ENCODE peak calls at places on chromosomes 6 and 20, in nine cellular contexts. Z is aorta, K is H9, J is DND-41, T is astrocyte, B is breast epithelium, G is BE2C, S is small intestine, Y is foreskin keratinocyte. R is an unnamed sample.

GRCh38 chr6:30915591-30915946 is 1.5 kb downstream of the VARS2 start:
- DNase-seq in Y (peak; percentile 48), K (peak; percentile 44), S (peak; percentile 81), T (peak; percentile 40), G (peak; percentile 45), J (no peak), B (no peak), Z (no peak), R (peak; percentile 98)

GRCh38 chr6:27541212-27541931 is 68.5 kb upstream of the ZNF184 start:
- DNase-seq in G (peak; percentile 66), Z (no peak), J (no peak), B (no peak), Y (peak; percentile 66), K (peak; percentile 60), T (no peak), S (no peak), R (no peak)

GRCh38 chr6:139204978-139205377 is 70.1 kb downstream of the HECA start:
- DNase-seq in G (no peak), S (no peak), T (no peak), J (no peak), B (no peak), K (no peak), Z (no peak), Y (no peak), R (no peak)

GRCh38 chr6:90294989-90295853 is 1.4 kb downstream of the BACH2 start:
- DNase-seq in T (no peak), G (peak; percentile 13), J (no peak), Z (peak; percentile 85), K (no peak), S (no peak), B (no peak), Y (peak; percentile 67), R (peak; percentile 85)

GRCh38 chr6:35073766-35074471 is 67.2 kb downstream of the TCP11 start:
- DNase-seq in K (no peak), B (no peak), J (no peak), G (no peak), S (no peak), Z (peak; percentile 57), T (no peak), Y (no peak), R (peak; percentile 58)

GRCh38 chr20:16661738-16662137 is 68.1 kb upstream of the SNRPB2 start:
- DNase-seq in Y (no peak), S (no peak), Z (no peak), K (no peak), J (no peak), B (no peak), G (no peak), T (peak; percentile 2), R (no peak)

GRCh38 chr6:35562060-35562459 is 49.4 kb upstream of the TULP1 start:
- DNase-seq in J (no peak), T (peak; percentile 31), S (no peak), K (no peak), Z (no peak), B (no peak), Y (no peak), G (peak; percentile 53), R (no peak)

GRCh38 chr20:15475483-15475882 is 1097.8 kb downstream of the KIF16B start:
- DNase-seq in J (no peak), B (no peak), G (peak; percentile 55), T (no peak), K (no peak), Z (no peak), S (peak; percentile 35), Y (peak; percentile 50), R (no peak)

GRCh38 chr6:36135053-36135731 is 4.9 kb downstream of the MAPK13 start:
- DNase-seq in T (no peak), Y (no peak), G (no peak), Z (no peak), K (no peak), S (no peak), J (no peak), B (no peak), R (no peak)

GRCh38 chr6:80605165-80605989 is 498.9 kb downstream of the BCKDHB start:
- DNase-seq in Y (peak; percentile 68), T (peak; percentile 49), B (no peak), K (no peak), J (no peak), Z (no peak), S (peak; percentile 43), G (peak; percentile 13), R (no peak)

GRCh38 chr20:5171074-5171789 is 44.4 kb downstream of the CDS2 start:
- DNase-seq in G (peak; percentile 29), Z (peak; percentile 75), S (no peak), T (no peak), Y (no peak), J (no peak), K (peak; percentile 43), B (no peak), R (no peak)

GRCh38 chr20:63096681-63097335 is 90.0 kb upstream of the BHLHE23 start:
- DNase-seq in Z (peak; percentile 64), S (no peak), G (peak; percentile 5), J (no peak), K (peak; percentile 13), Y (no peak), T (no peak), B (peak; percentile 40), R (peak; percentile 71)

GRCh38 chr6:73031094-73031782 is 194.1 kb downstream of the KHDC1L start:
- DNase-seq in K (no peak), S (no peak), Z (no peak), B (no peak), G (no peak), Y (no peak), J (no peak), T (no peak), R (no peak)

GRCh38 chr6:1227935-1228753 is 83.8 kb upstream of the FOXQ1 start:
- DNase-seq in Y (no peak), K (no peak), B (no peak), Z (no peak), G (no peak), J (no peak), T (no peak), S (peak; percentile 9), R (peak; percentile 18)

GRCh38 chr6:37706749-37707148 is 9.1 kb upstream of the MDGA1 start:
- DNase-seq in Y (no peak), B (no peak), J (no peak), K (no peak), S (no peak), G (no peak), T (no peak), Z (no peak), R (no peak)

GRCh38 chr6:44270526-44271405 is 516 bp downstream of the TMEM151B start:
- DNase-seq in T (no peak), S (no peak), Z (no peak), Y (no peak), B (no peak), J (no peak), K (peak; percentile 73), G (peak; percentile 64), R (peak; percentile 91)
- H3K27me3 ChIP-seq in T (peaks cover 40% of the 10 kb centered on the region), S (peaks cover 27% of the 10 kb centered on the region), Z (no peaks in the 10 kb centered on the region), Y (peaks cover 75% of the 10 kb centered on the region), B (peaks cover 26% of the 10 kb centered on the region), J (no peaks in the 10 kb centered on the region), K (peaks cover 7% of the 10 kb centered on the region), G (no peaks in the 10 kb centered on the region), R (peaks cover 45% of the 10 kb centered on the region)

GRCh38 chr6:89139509-89140346 is 6.1 kb upstream of the PM20D2 start:
- DNase-seq in K (no peak), Y (peak; percentile 40), Z (no peak), G (peak; percentile 18), B (no peak), S (peak; percentile 33), J (no peak), T (no peak), R (no peak)
- H3K27me3 ChIP-seq in K (peaks cover 12% of the 10 kb centered on the region), Y (no peaks in the 10 kb centered on the region), Z (no peaks in the 10 kb centered on the region), G (no peaks in the 10 kb centered on the region), B (no peaks in the 10 kb centered on the region), S (no peaks in the 10 kb centered on the region), J (no peaks in the 10 kb centered on the region), T (peaks cover 2% of the 10 kb centered on the region), R (peaks cover 10% of the 10 kb centered on the region)

GRCh38 chr6:108175176-108175591 is 9.4 kb downstream of the NR2E1 start:
- DNase-seq in K (no peak), Z (no peak), S (no peak), J (no peak), B (no peak), Y (no peak), T (no peak), G (no peak), R (no peak)

GRCh38 chr6:108175592-108176279 is 9.9 kb downstream of the NR2E1 start:
- DNase-seq in G (peak; percentile 35), Y (no peak), B (no peak), J (no peak), T (no peak), S (peak; percentile 15), Z (no peak), K (peak; percentile 61), R (no peak)

GRCh38 chr6:108171918-108172516 is 6.2 kb downstream of the NR2E1 start:
- DNase-seq in Y (no peak), S (no peak), G (no peak), T (no peak), Z (no peak), B (no peak), J (no peak), K (no peak), R (peak; percentile 84)

GRCh38 chr6:108176281-108177089 is 10.7 kb downstream of the NR2E1 start:
- DNase-seq in T (no peak), B (no peak), J (no peak), G (no peak), K (no peak), S (no peak), Y (no peak), Z (no peak), R (no peak)

DNA sequence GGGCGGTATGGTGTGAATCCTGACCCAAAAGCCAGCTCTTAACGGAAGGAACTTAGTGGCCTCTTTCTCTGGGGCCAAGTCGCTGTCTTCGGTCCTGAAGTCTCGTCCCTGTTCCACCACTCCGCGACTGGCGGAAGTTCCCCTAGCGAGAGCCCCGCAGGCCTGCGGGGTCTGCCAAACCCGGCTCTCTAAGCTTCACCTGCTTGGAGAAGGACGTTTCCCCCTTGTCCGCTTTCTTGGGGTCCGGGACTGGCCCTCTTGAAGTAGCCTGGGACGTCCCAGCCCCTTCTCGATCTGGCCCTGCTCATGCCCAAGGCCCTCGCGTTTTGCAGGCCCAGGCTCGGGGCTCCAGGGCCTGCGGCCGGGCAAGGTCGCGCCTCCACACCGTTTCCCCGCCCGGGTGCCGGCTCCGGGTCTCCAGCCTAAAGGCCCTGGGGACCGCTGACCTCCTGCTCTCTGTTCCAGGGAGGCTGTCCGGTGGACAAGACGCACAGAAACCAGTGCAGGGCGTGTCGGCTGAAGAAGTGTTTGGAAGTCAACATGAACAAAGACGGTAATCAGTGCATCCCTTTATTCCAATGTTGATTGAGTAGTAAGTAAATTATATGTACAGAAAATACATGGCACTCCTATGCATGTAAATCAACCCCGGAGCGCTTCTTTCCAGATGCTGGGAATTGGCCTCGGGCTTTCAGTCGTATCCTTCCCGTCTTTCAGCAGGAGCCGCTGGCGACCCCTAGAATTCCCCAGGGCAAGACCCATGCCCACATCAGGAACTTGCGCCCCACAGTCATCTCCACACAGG is 8.8 kb downstream of the NR2E1 start:
- DNase-seq in Y (no peak), T (peak; percentile 15), S (no peak), J (no peak), G (no peak), Z (no peak), K (peak; percentile 85), B (no peak), R (peak; percentile 92)
- H3K27me3 ChIP-seq in Y (peaks cover 100% of the 10 kb centered on the region), T (peaks cover 78% of the 10 kb centered on the region), S (peaks cover 63% of the 10 kb centered on the region), J (no peaks in the 10 kb centered on the region), G (peaks cover 28% of the 10 kb centered on the region), Z (no peaks in the 10 kb centered on the region), K (peaks cover 81% of the 10 kb centered on the region), B (peaks cover 59% of the 10 kb centered on the region), R (peaks cover 99% of the 10 kb centered on the region)

DNA sequence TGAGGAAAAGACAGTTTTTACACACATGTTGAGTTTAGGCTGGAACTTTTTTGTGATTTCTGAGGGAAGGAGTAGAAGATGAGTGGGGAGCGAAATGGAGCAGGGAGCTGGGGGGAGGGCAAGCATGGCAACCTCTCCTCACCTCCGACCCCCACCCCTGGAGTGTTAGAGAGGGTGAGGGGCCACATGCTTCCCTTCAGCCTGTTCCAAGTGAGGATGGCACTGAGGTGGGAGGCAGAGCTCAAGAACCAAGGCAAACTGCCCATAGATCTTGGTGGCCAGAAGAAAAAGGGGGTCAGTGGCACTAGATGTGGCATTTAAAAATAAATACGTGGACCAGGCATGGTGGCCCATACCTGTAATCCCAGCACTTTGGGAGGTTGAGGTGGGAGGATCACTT is 4.8 kb downstream of the TTBK1 start:
- DNase-seq in Y (no peak), G (no peak), T (no peak), J (no peak), Z (no peak), S (no peak), B (no peak), K (no peak), R (peak; percentile 32)
- H3K27me3 ChIP-seq in Y (peaks cover 87% of the 10 kb centered on the region), G (peaks cover 17% of the 10 kb centered on the region), T (peaks cover 61% of the 10 kb centered on the region), J (peaks cover 44% of the 10 kb centered on the region), Z (no peaks in the 10 kb centered on the region), S (peaks cover 12% of the 10 kb centered on the region), B (peaks cover 30% of the 10 kb centered on the region), K (peaks cover 17% of the 10 kb centered on the region), R (peaks cover 80% of the 10 kb centered on the region)

R was measured in osteoblast.